ENCODE peak calls at places on chromosomes 1 and 21, in six cellular contexts. Z is CD4-positive, alpha-beta T cell; P is tibial nerve; N is brain microvascular endothelial cell; J is spleen; F is AG04449. L is an unnamed sample.

GRCh38 chr1:219081943-219082925 is 91.4 kb upstream of the LYPLAL1 start:
- DNase-seq in F (no peak), J (no peak), P (no peak), Z (no peak), N (no peak), L (no peak)

GRCh38 chr21:16388911-16389515 is 659.2 kb downstream of the USP25 start:
- DNase-seq in N (no peak), F (no peak), J (no peak), P (no peak), Z (no peak), L (no peak)

GRCh38 chr1:12184008-12184681 is 17.4 kb downstream of the TNFRSF1B start:
- DNase-seq in P (peak), Z (no peak), F (peak), N (peak), J (peak), L (no peak)

GRCh38 chr1:14328687-14329086 is 269.8 kb upstream of the KAZN start:
- DNase-seq in J (no peak), N (no peak), Z (no peak), P (no peak), F (no peak), L (no peak)

GRCh38 chr1:44072204-44072603 is 40.9 kb upstream of the SLC6A9 start:
- DNase-seq in Z (no peak), N (peak), P (no peak), J (no peak), F (peak), L (no peak)

GRCh38 chr1:12407050-12407961 is 177.5 kb downstream of the VPS13D start:
- DNase-seq in N (peak), J (no peak), P (no peak), Z (no peak), F (no peak), L (no peak)

GRCh38 chr1:161994153-161994814 is 29.4 kb downstream of the OLFML2B start:
- DNase-seq in N (no peak), Z (no peak), P (no peak), F (no peak), J (no peak), L (no peak)

GRCh38 chr1:227893696-227894305 is 53.9 kb downstream of the WNT9A start:
- DNase-seq in N (no peak), P (peak), J (no peak), Z (no peak), F (no peak), L (peak)

GRCh38 chr1:182704677-182705076 is 20.3 kb upstream of the RGS8 start:
- DNase-seq in N (no peak), F (no peak), Z (no peak), P (no peak), J (no peak), L (no peak)

GRCh38 chr1:151611288-151611790 is 511 bp upstream of the SNX27 start:
- DNase-seq in Z (no peak), F (no peak), N (peak), P (no peak), J (no peak), L (no peak)

GRCh38 chr1:85577421-85578320 is 2.9 kb upstream of the CCN1 start:
- DNase-seq in F (no peak), Z (no peak), N (peak), P (no peak), J (no peak), L (no peak)

GRCh38 chr1:237542525-237543418 is 347.9 kb downstream of the ZP4 start:
- DNase-seq in P (no peak), F (no peak), N (no peak), Z (no peak), J (no peak), L (no peak)

GRCh38 chr1:201678264-201679101 is 139.6 kb downstream of the NAV1 start:
- DNase-seq in F (no peak), N (peak), P (no peak), Z (no peak), J (no peak), L (no peak)

GRCh38 chr1:162908780-162909179 is 47.8 kb upstream of the CCDC190 start:
- DNase-seq in J (no peak), F (no peak), P (no peak), N (peak), Z (no peak), L (no peak)

GRCh38 chr1:173476197-173476663 is 905 bp upstream of the PRDX6 start:
- DNase-seq in Z (no peak), J (no peak), P (no peak), F (no peak), N (no peak), L (no peak)

GRCh38 chr21:17613242-17613676 is 558 bp upstream of the BTG3 start:
- DNase-seq in J (no peak), Z (no peak), N (no peak), F (no peak), P (peak), L (no peak)

GRCh38 chr1:183588827-183589226 is 1.4 kb downstream of the NCF2 start:
- DNase-seq in Z (no peak), F (no peak), N (no peak), J (peak), P (no peak), L (no peak)

GRCh38 chr1:92583821-92584760 is 97.4 kb upstream of the GFI1 start:
- DNase-seq in F (peak), N (peak), Z (no peak), J (no peak), P (no peak), L (no peak)

GRCh38 chr1:207302618-207303408 is 18.7 kb upstream of the CD55 start:
- DNase-seq in P (no peak), J (no peak), N (no peak), F (no peak), Z (no peak), L (no peak)

GRCh38 chr1:200036616-200037270 is 9.2 kb downstream of the NR5A2 start:
- DNase-seq in P (no peak), J (no peak), F (no peak), N (no peak), Z (no peak), L (no peak)

GRCh38 chr1:203408485-203409229 is 57.7 kb upstream of the FMOD start:
- DNase-seq in P (peak), J (no peak), F (no peak), N (peak), Z (no peak), L (no peak)

GRCh38 chr1:155540000-155540874 is 22.4 kb downstream of the ASH1L start:
- DNase-seq in N (no peak), J (no peak), F (no peak), P (no peak), Z (no peak), L (no peak)

GRCh38 chr1:230271396-230272035 is 154.6 kb downstream of the PGBD5 start:
- DNase-seq in P (no peak), J (peak), F (no peak), N (no peak), Z (no peak), L (no peak)

GRCh38 chr1:43908226-43908625 is 25.4 kb upstream of the ARTN start:
- DNase-seq in P (no peak), F (no peak), N (no peak), J (no peak), Z (no peak), L (no peak)

GRCh38 chr1:111754964-111755320 is 759 bp upstream of the DDX20 start:
- DNase-seq in F (no peak), J (peak), Z (peak), P (no peak), N (peak), L (no peak)

GRCh38 chr1:42181687-42182086 is 17.1 kb upstream of the GUCA2A start:
- DNase-seq in J (no peak), P (no peak), Z (no peak), N (no peak), F (no peak), L (no peak)

GRCh38 chr1:25640646-25641328 is 24.2 kb downstream of the MAN1C1 start:
- DNase-seq in J (no peak), P (no peak), N (no peak), F (no peak), Z (no peak), L (no peak)

GRCh38 chr1:84339503-84339902 is 38.0 kb downstream of the SAMD13 start:
- DNase-seq in N (peak), F (no peak), P (no peak), J (no peak), Z (no peak), L (no peak)

GRCh38 chr1:204928671-204929486 is 58.2 kb downstream of the NFASC start:
- DNase-seq in N (no peak), Z (no peak), P (no peak), J (no peak), F (no peak), L (no peak)

GRCh38 chr1:47228644-47229030 is 3.4 kb downstream of the TAL1 start:
- DNase-seq in F (no peak), N (no peak), Z (no peak), J (peak), P (no peak), L (no peak)

GRCh38 chr1:203199481-203200058 is 13.1 kb upstream of the CHI3L1 start:
- DNase-seq in P (no peak), Z (no peak), F (no peak), J (no peak), N (no peak), L (no peak)

GRCh38 chr1:119440908-119441307 is 26.0 kb downstream of the HSD3B2 start:
- DNase-seq in F (no peak), N (no peak), J (no peak), P (no peak), Z (no peak), L (no peak)

GRCh38 chr1:243890576-243890975 is 40.5 kb upstream of the AKT3 start:
- DNase-seq in N (no peak), F (peak), Z (no peak), P (no peak), J (no peak), L (no peak)

GRCh38 chr1:211520641-211521040 is 28.7 kb upstream of the RD3 start:
- DNase-seq in N (no peak), J (no peak), F (no peak), Z (no peak), P (no peak), L (no peak)

GRCh38 chr1:110407260-110408210 is at the start of gene LAMTOR5:
- DNase-seq in Z (peak), J (peak), P (peak), F (peak), N (peak), L (peak)
- TF ChIP-seq CTCF in Z (no peak), J (peak), P (peak), F (no peak), N (no peak), L (peak)

GRCh38 chr1:245614476-245614875 is 459.7 kb downstream of the KIF26B start:
- DNase-seq in J (no peak), P (no peak), Z (no peak), N (no peak), F (no peak), L (no peak)
- TF ChIP-seq CTCF in J (no peak), P (no peak), Z (no peak), N (no peak), F (no peak), L (peak)

GRCh38 chr1:64229307-64229706 is 25.9 kb downstream of the UBE2U start:
- DNase-seq in N (no peak), Z (no peak), P (no peak), F (no peak), J (no peak), L (no peak)
- TF ChIP-seq CTCF in N (no peak), Z (no peak), P (no peak), F (no peak), J (no peak), L (no peak)

DNA sequence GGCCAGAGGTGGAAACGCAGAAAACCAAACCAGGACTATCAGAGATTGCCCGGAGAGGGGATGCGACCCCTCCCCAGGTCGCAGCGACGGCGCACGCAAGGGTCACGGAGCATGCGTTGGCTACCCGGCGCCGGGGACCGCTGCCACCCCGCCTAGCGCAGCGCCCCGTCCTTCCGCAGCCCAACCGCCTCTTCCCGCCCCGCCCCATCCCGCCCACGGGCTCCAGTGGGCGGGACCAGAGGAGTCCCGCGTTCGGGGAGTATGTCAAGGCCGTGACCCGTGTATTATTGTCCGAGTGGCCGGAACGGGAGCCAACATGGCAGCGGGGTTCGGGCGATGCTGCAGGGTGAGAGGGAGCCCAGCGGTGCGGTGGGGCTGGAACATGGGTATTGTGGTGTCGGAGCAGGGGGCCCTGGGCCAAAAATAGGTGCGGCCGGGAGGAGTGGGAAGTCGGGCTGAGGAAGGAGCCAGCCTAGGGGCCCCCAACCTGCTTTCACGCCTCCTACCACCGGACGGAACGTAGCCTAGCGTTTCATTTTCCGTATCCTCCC is at the start of gene ACADM:
- DNase-seq in Z (peak), J (peak), N (peak), F (no peak), P (peak), L (no peak)
- TF ChIP-seq CTCF in Z (no peak), J (peak), N (no peak), F (no peak), P (no peak), L (no peak)

L was measured in chondrocyte.